ENCODE peak calls at places on chromosomes 5 and 9, in four cellular contexts. L, P, M and Y are unnamed samples.
A peak's percentile ranks its signal among the peaks of the same experiment; 100 is the strongest.

GRCh38 chr5:96219580-96220281 is 213.3 kb downstream of the PCSK1 start:
- DNase-seq in M (peak; percentile 94), L (no peak), P (no peak), Y (no peak)

GRCh38 chr5:137651022-137651421 is 84.9 kb downstream of the KLHL3 start:
- DNase-seq in M (peak; percentile 36), P (no peak), L (no peak), Y (no peak)

GRCh38 chr9:33381231-33381791 is 21.1 kb downstream of the AQP7 start:
- DNase-seq in L (no peak), P (peak; percentile 44), M (no peak), Y (no peak)

GRCh38 chr9:77291714-77292113 is 114.4 kb downstream of the VPS13A start:
- DNase-seq in P (no peak), M (peak; percentile 49), L (peak; percentile 58), Y (no peak)

GRCh38 chr5:95647331-95647659 is 718 bp downstream of the RFESD start:
- DNase-seq in M (no peak), L (no peak), P (no peak), Y (no peak)

GRCh38 chr5:78964889-78965288 is 20.2 kb downstream of the ARSB start:
- DNase-seq in P (no peak), M (peak; percentile 79), L (peak; percentile 32), Y (no peak)

GRCh38 chr5:169688106-169688505 is 51.0 kb downstream of the DOCK2 start:
- DNase-seq in P (no peak), M (no peak), L (no peak), Y (no peak)

GRCh38 chr9:71719585-71719984 is 48.7 kb downstream of the CEMIP2 start:
- DNase-seq in L (no peak), M (peak; percentile 61), P (no peak), Y (no peak)

GRCh38 chr9:123353984-123354591 is 1.9 kb upstream of the CRB2 start:
- DNase-seq in L (peak; percentile 84), P (peak; percentile 93), M (peak; percentile 69), Y (peak; percentile 92)

GRCh38 chr9:107465467-107466451 is 23.8 kb downstream of the KLF4 start:
- DNase-seq in M (peak; percentile 88), L (no peak), P (peak; percentile 92), Y (peak; percentile 81)

GRCh38 chr9:137167752-137168574 is 1.9 kb downstream of the LRRC26 start:
- DNase-seq in P (no peak), M (no peak), L (no peak), Y (peak; percentile 74)

GRCh38 chr9:87337335-87338074 is 160.2 kb upstream of the DAPK1 start:
- DNase-seq in L (no peak), P (no peak), M (peak; percentile 28), Y (no peak)

GRCh38 chr9:1083325-1083913 is 33.3 kb downstream of the DMRT2 start:
- DNase-seq in L (peak; percentile 47), P (peak; percentile 95), M (peak; percentile 44), Y (peak; percentile 88)

GRCh38 chr9:107394264-107394663 is 95.3 kb downstream of the KLF4 start:
- DNase-seq in P (no peak), L (no peak), M (no peak), Y (no peak)

GRCh38 chr9:93121316-93122241 is 12.5 kb downstream of the NINJ1 start:
- DNase-seq in M (no peak), P (peak; percentile 72), L (no peak), Y (peak; percentile 12)

GRCh38 chr5:133977858-133978257 is 9.4 kb upstream of the C5orf15 start:
- DNase-seq in L (no peak), M (peak; percentile 89), P (no peak), Y (no peak)

GRCh38 chr5:112594060-112594850 is 143.4 kb upstream of the APC start:
- DNase-seq in P (peak; percentile 85), M (peak; percentile 32), L (no peak), Y (no peak)

GRCh38 chr9:89597711-89598707 is 6.8 kb upstream of the GADD45G start:
- DNase-seq in P (no peak), L (peak; percentile 59), M (peak; percentile 68), Y (peak; percentile 64)

GRCh38 chr5:94807985-94808384 is 189.5 kb downstream of the SLF1 start:
- DNase-seq in P (no peak), M (no peak), L (no peak), Y (no peak)

GRCh38 chr5:149550267-149550582 is 1.0 kb downstream of the CSNK1A1 start:
- DNase-seq in P (no peak), L (no peak), M (peak; percentile 90), Y (no peak)

GRCh38 chr5:73693573-73694061 is 67.6 kb downstream of the ARHGEF28 start:
- DNase-seq in L (peak; percentile 24), M (peak; percentile 67), P (no peak), Y (no peak)

GRCh38 chr5:60332244-60333018 is 367.5 kb downstream of the DEPDC1B start:
- DNase-seq in L (no peak), M (peak; percentile 79), P (no peak), Y (no peak)

GRCh38 chr9:21402387-21403247 is 6.3 kb upstream of the IFNA8 start:
- DNase-seq in P (peak; percentile 82), L (peak; percentile 71), M (peak; percentile 58), Y (peak; percentile 57)

GRCh38 chr5:68155940-68156339 is 59.6 kb upstream of the PIK3R1 start:
- DNase-seq in L (no peak), P (no peak), M (no peak), Y (no peak)

GRCh38 chr9:104177003-104177611 is 83.0 kb downstream of the SMC2 start:
- DNase-seq in L (peak; percentile 7), P (no peak), M (peak; percentile 4), Y (no peak)

GRCh38 chr5:1152771-1153282 is 41.0 kb upstream of the SLC12A7 start:
- DNase-seq in P (no peak), L (no peak), M (no peak), Y (no peak)

GRCh38 chr5:139670369-139671095 is 22.4 kb downstream of the CXXC5 start:
- DNase-seq in M (no peak), L (peak; percentile 33), P (no peak), Y (no peak)

GRCh38 chr5:179258922-179259730 is 86.1 kb downstream of the ADAMTS2 start:
- DNase-seq in P (peak; percentile 72), M (peak; percentile 71), L (no peak), Y (no peak)